ENCODE peak calls at places on chromosomes 7 and 10, in five cellular contexts. E is upper lobe of right lung; H is PC-9; N is Karpas-422; C is CD4-positive, CD25-positive, alpha-beta regulatory T cell. M is an unnamed sample. For H3K4me1, the result is how much of the 10 kb centered on the place peaks cover.

GRCh38 chr10:93963434-93963833 is 30.3 kb upstream of the PLCE1 start:
- DNase-seq in N (no peak), C (no peak), H (no peak), E (no peak), M (no peak)

GRCh38 chr10:59553127-59553649 is 156.5 kb downstream of the SLC16A9 start:
- DNase-seq in E (no peak), N (no peak), C (no peak), H (no peak), M (no peak)

GRCh38 chr7:18192228-18192627 is 164.6 kb upstream of the PRPS1L1 start:
- DNase-seq in C (no peak), E (no peak), N (no peak), H (no peak), M (no peak)

GRCh38 chr7:150333659-150334058 is 7.8 kb downstream of the RARRES2 start:
- DNase-seq in H (no peak), E (no peak), N (no peak), C (no peak), M (no peak)

GRCh38 chr7:69002416-69002815 is 595.9 kb upstream of the AUTS2 start:
- DNase-seq in E (no peak), C (no peak), N (no peak), H (no peak), M (no peak)

GRCh38 chr7:140003913-140004382 is 58.8 kb downstream of the PARP12 start:
- DNase-seq in N (peak), E (peak), C (peak), H (peak), M (peak)

GRCh38 chr7:151876899-151877777 is at the start of gene PRKAG2:
- DNase-seq in C (peak), E (peak), H (peak), N (no peak), M (peak)

GRCh38 chr7:1986366-1987083 is 246.2 kb downstream of the MAD1L1 start:
- DNase-seq in H (no peak), C (peak), E (no peak), N (no peak), M (no peak)

GRCh38 chr7:105277341-105277740 is 111.4 kb downstream of the SRPK2 start:
- DNase-seq in E (no peak), N (no peak), C (no peak), H (no peak), M (no peak)

GRCh38 chr10:91944880-91945630 is 21.5 kb downstream of the BTAF1 start:
- DNase-seq in C (peak), H (no peak), E (no peak), N (no peak), M (no peak)

GRCh38 chr7:69803699-69804516 is 205.6 kb downstream of the AUTS2 start:
- DNase-seq in E (no peak), N (no peak), H (no peak), C (no peak), M (no peak)

GRCh38 chr10:71268751-71269150 is 50.3 kb upstream of the SLC29A3 start:
- DNase-seq in N (no peak), H (no peak), E (no peak), C (no peak), M (no peak)

GRCh38 chr10:114257488-114257887 is 18.4 kb downstream of the VWA2 start:
- DNase-seq in E (no peak), C (no peak), N (no peak), H (no peak), M (no peak)

GRCh38 chr7:1662767-1663166 is 7.3 kb upstream of the ELFN1 start:
- DNase-seq in N (no peak), E (peak), H (no peak), C (no peak), M (no peak)

GRCh38 chr7:151336027-151336720 is 5.4 kb upstream of the NUB1 start:
- DNase-seq in E (no peak), H (no peak), N (no peak), C (no peak), M (no peak)

GRCh38 chr10:104472505-104472904 is 118.9 kb downstream of the CFAP58 start:
- DNase-seq in H (peak), E (no peak), C (no peak), N (no peak), M (no peak)

GRCh38 chr10:132570771-132571564 is 33.4 kb downstream of the INPP5A start:
- DNase-seq in H (peak), N (peak), E (peak), C (no peak), M (peak)

GRCh38 chr7:82319674-82320118 is 123.9 kb downstream of the CACNA2D1 start:
- DNase-seq in N (no peak), C (no peak), E (peak), H (no peak), M (peak)

GRCh38 chr7:135773451-135773850 is 24.8 kb upstream of the FAM180A start:
- DNase-seq in E (no peak), H (no peak), C (no peak), N (no peak), M (no peak)

GRCh38 chr10:31273789-31274188 is 45.2 kb upstream of the ZEB1 start:
- DNase-seq in E (no peak), C (no peak), N (no peak), H (no peak), M (no peak)

GRCh38 chr7:49776994-49777393 is 3.6 kb downstream of the VWC2 start:
- DNase-seq in C (no peak), E (no peak), H (no peak), N (no peak), M (no peak)

GRCh38 chr10:7956508-7956907 is 98.0 kb upstream of the GATA3 start:
- DNase-seq in E (no peak), C (peak), H (no peak), N (peak), M (no peak)

GRCh38 chr10:45427305-45427955 is 53.4 kb downstream of the ALOX5 start:
- DNase-seq in N (no peak), C (no peak), E (peak), H (no peak), M (no peak)

GRCh38 chr10:45428611-45429510 is 54.8 kb downstream of the ALOX5 start:
- DNase-seq in C (no peak), H (no peak), E (peak), N (no peak), M (no peak)

GRCh38 chr10:45427956-45428338 is 53.9 kb downstream of the ALOX5 start:
- DNase-seq in E (no peak), C (no peak), H (no peak), N (no peak), M (no peak)

GRCh38 chr10:45432113-45432512 is 58.1 kb downstream of the ALOX5 start:
- DNase-seq in N (no peak), E (no peak), H (no peak), C (no peak), M (no peak)

GRCh38 chr10:45429790-45430189 is 55.8 kb downstream of the ALOX5 start:
- DNase-seq in C (no peak), E (no peak), N (no peak), H (no peak), M (no peak)
- H3K4me1 ChIP-seq in C (under half), E (under half), N (under half), H (under half), M (under half)

DNA sequence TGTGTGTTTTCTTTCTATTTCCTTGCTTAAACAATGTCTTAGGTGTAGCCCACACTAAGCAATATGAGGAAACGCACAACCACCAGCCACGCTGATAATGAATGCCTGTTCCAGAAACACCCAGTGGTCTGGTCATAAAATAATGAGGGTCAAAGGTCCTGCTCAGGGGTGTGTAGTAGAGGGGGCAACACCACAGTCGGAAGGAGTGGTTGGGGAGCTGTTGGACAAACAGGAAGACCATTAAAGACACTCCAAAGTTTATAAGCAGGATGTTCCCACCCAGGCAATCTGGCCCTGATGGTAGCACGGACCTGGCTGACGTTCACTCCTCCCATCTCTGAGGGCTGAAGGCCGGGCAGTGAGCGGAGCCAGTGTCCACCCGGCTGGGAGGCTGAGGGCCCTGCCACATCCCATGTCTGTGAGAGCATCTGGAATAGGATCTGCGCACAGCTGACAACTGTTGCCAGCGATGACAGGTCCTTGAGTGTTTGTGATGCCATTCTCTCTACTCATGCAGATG is 7.7 kb downstream of the PKD1L1 start:
- DNase-seq in N (no peak), E (no peak), H (no peak), C (no peak), M (peak)
- H3K4me1 ChIP-seq in N (under half), E (under half), H (under half), C (under half), M (under half)

GRCh38 chr7:92827464-92827863 is 8.9 kb downstream of the CDK6 start:
- DNase-seq in H (no peak), E (no peak), C (no peak), N (no peak), M (no peak)
- H3K4me1 ChIP-seq in H (under half), E (under half), C (under half), N (half or more), M (under half)

DNA sequence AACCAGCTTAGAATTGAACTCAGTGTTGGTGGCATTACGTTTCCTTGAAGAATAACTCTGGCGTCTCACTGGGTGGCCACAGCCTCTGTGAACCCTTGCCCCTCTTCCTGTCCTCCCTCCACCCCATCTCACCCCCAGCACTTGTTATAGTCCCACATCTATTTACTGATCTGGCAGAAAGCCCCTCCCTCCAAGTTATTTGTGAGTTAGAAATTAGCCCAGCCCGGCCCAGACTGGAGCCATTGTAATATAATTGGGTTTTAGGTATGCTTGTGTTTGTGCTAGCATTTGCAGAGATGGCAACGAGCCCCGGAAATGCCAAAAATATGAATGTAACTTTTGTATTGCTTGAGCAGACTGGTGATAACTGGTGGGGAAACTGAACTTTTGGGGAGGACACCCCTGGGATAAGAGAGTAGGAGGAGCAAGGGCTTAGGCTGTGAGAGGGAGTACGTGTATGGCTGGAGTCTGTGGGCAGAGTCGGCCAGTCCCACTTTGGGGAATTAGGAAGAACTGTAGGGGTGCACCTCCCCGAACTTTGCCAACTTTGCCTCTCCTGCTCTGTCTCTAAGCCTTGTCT is 19.4 kb upstream of the TRIM8 start:
- DNase-seq in C (no peak), E (peak), N (no peak), H (no peak), M (no peak)
- H3K4me1 ChIP-seq in C (under half), E (half or more), N (under half), H (under half), M (under half)

M was measured in small intestine.